ENCODE peak calls at places on chromosomes 6 and 20, in five cellular contexts. R, H, U, K and F are unnamed samples.

GRCh38 chr20:10648651-10649050 is 25.1 kb downstream of the JAG1 start:
- DNase-seq in R (no peak), H (no peak), U (no peak), K (no peak), F (no peak)

GRCh38 chr20:56626367-56627121 is 2.6 kb upstream of the TFAP2C start:
- DNase-seq in R (no peak), H (no peak), U (peak), K (no peak), F (no peak)

GRCh38 chr20:8094415-8094818 is 37.6 kb upstream of the PLCB1 start:
- DNase-seq in R (no peak), H (no peak), U (no peak), K (no peak), F (no peak)

GRCh38 chr6:10237284-10238043 is 177.4 kb downstream of the TFAP2A start:
- DNase-seq in R (peak), H (no peak), U (peak), K (no peak), F (no peak)

GRCh38 chr6:167778497-167779122 is 48.1 kb upstream of the AFDN start:
- DNase-seq in R (no peak), H (no peak), U (no peak), K (no peak), F (no peak)

GRCh38 chr20:53826597-53827291 is 233.1 kb upstream of the ZNF217 start:
- DNase-seq in R (no peak), H (peak), U (no peak), K (no peak), F (no peak)

GRCh38 chr6:125157725-125158124 is 4.2 kb downstream of the TPD52L1 start:
- DNase-seq in R (no peak), H (no peak), U (no peak), K (no peak), F (no peak)

GRCh38 chr20:8545212-8545611 is 413.1 kb downstream of the PLCB1 start:
- DNase-seq in R (no peak), H (no peak), U (no peak), K (no peak), F (no peak)

GRCh38 chr20:9280654-9281053 is 211.8 kb downstream of the PLCB4 start:
- DNase-seq in R (no peak), H (no peak), U (no peak), K (no peak), F (no peak)

GRCh38 chr6:167767715-167768107 is 59.0 kb upstream of the AFDN start:
- DNase-seq in R (no peak), H (no peak), U (no peak), K (no peak), F (no peak)

GRCh38 chr6:26363882-26364825 is 844 bp upstream of the BTN3A2 start:
- DNase-seq in R (no peak), H (peak), U (peak), K (no peak), F (no peak)

GRCh38 chr6:160737934-160738333 is 35.9 kb downstream of the PLG start:
- DNase-seq in R (no peak), H (no peak), U (peak), K (no peak), F (no peak)

GRCh38 chr20:1391640-1392442 is 1.0 kb downstream of the FKBP1A start:
- DNase-seq in R (no peak), H (no peak), U (no peak), K (no peak), F (no peak)

GRCh38 chr6:32752580-32752979 is 10.8 kb downstream of the HLA-DQB2 start:
- DNase-seq in R (no peak), H (no peak), U (peak), K (no peak), F (no peak)

GRCh38 chr6:96142142-96142541 is 126.4 kb downstream of the FUT9 start:
- DNase-seq in R (no peak), H (no peak), U (no peak), K (no peak), F (no peak)